ENCODE peak calls at places on chromosomes 6 and 20, in eight cellular contexts. One of them, this sample, is unnamed.

GRCh38 chr6:135182120-135182992 is 1.2 kb downstream of the MYB start:
- DNase-seq in HCT116: no peak
- DNase-seq in GM23338: peak
- DNase-seq in RWPE1: no peak
- DNase-seq in left ventricle myocardium inferior: no peak
- DNase-seq in heart right ventricle: peak
- DNase-seq in CD4-positive, alpha-beta T cell: no peak
- DNase-seq in breast epithelium: no peak
- DNase-seq in this sample: no peak

GRCh38 chr6:40695750-40696415 is 108.7 kb upstream of the LRFN2 start:
- DNase-seq in HCT116: no peak
- DNase-seq in GM23338: no peak
- DNase-seq in RWPE1: no peak
- DNase-seq in left ventricle myocardium inferior: no peak
- DNase-seq in heart right ventricle: no peak
- DNase-seq in CD4-positive, alpha-beta T cell: no peak
- DNase-seq in breast epithelium: peak
- DNase-seq in this sample: no peak

GRCh38 chr6:139591075-139591474 is 216.6 kb upstream of the CITED2 start:
- DNase-seq in HCT116: no peak
- DNase-seq in GM23338: no peak
- DNase-seq in RWPE1: no peak
- DNase-seq in left ventricle myocardium inferior: no peak
- DNase-seq in heart right ventricle: no peak
- DNase-seq in CD4-positive, alpha-beta T cell: no peak
- DNase-seq in breast epithelium: no peak
- DNase-seq in this sample: no peak

GRCh38 chr6:79431469-79431868 is 105.8 kb downstream of the LCA5 start:
- DNase-seq in HCT116: no peak
- DNase-seq in GM23338: peak
- DNase-seq in RWPE1: no peak
- DNase-seq in left ventricle myocardium inferior: no peak
- DNase-seq in heart right ventricle: no peak
- DNase-seq in CD4-positive, alpha-beta T cell: no peak
- DNase-seq in breast epithelium: peak
- DNase-seq in this sample: no peak

GRCh38 chr20:63230800-63231268 is 4.9 kb upstream of the BIRC7 start:
- DNase-seq in HCT116: no peak
- DNase-seq in GM23338: peak
- DNase-seq in RWPE1: no peak
- DNase-seq in left ventricle myocardium inferior: peak
- DNase-seq in heart right ventricle: peak
- DNase-seq in CD4-positive, alpha-beta T cell: no peak
- DNase-seq in breast epithelium: no peak
- DNase-seq in this sample: peak

GRCh38 chr20:13821876-13822275 is 37.0 kb downstream of the NDUFAF5 start:
- DNase-seq in HCT116: no peak
- DNase-seq in GM23338: no peak
- DNase-seq in RWPE1: no peak
- DNase-seq in left ventricle myocardium inferior: no peak
- DNase-seq in heart right ventricle: no peak
- DNase-seq in CD4-positive, alpha-beta T cell: no peak
- DNase-seq in breast epithelium: no peak
- DNase-seq in this sample: no peak

GRCh38 chr20:61949363-61949713 is 116.3 kb downstream of the TAF4 start:
- DNase-seq in HCT116: no peak
- DNase-seq in GM23338: no peak
- DNase-seq in RWPE1: no peak
- DNase-seq in left ventricle myocardium inferior: no peak
- DNase-seq in heart right ventricle: no peak
- DNase-seq in CD4-positive, alpha-beta T cell: no peak
- DNase-seq in breast epithelium: no peak
- DNase-seq in this sample: no peak

GRCh38 chr20:25553819-25554296 is 31.5 kb downstream of the NINL start:
- DNase-seq in HCT116: no peak
- DNase-seq in GM23338: no peak
- DNase-seq in RWPE1: no peak
- DNase-seq in left ventricle myocardium inferior: no peak
- DNase-seq in heart right ventricle: no peak
- DNase-seq in CD4-positive, alpha-beta T cell: no peak
- DNase-seq in breast epithelium: no peak
- DNase-seq in this sample: no peak

GRCh38 chr20:55782861-55783260 is 222.5 kb downstream of the CBLN4 start:
- DNase-seq in HCT116: no peak
- DNase-seq in GM23338: no peak
- DNase-seq in RWPE1: no peak
- DNase-seq in left ventricle myocardium inferior: no peak
- DNase-seq in heart right ventricle: no peak
- DNase-seq in CD4-positive, alpha-beta T cell: no peak
- DNase-seq in breast epithelium: no peak
- DNase-seq in this sample: no peak

GRCh38 chr20:48791014-48791413 is 36.8 kb downstream of the PREX1 start:
- DNase-seq in HCT116: no peak
- DNase-seq in GM23338: no peak
- DNase-seq in RWPE1: no peak
- DNase-seq in left ventricle myocardium inferior: no peak
- DNase-seq in heart right ventricle: no peak
- DNase-seq in CD4-positive, alpha-beta T cell: no peak
- DNase-seq in breast epithelium: no peak
- DNase-seq in this sample: no peak

GRCh38 chr6:22017272-22017671 is 279.6 kb downstream of the PRL start:
- DNase-seq in HCT116: no peak
- DNase-seq in GM23338: no peak
- DNase-seq in RWPE1: no peak
- DNase-seq in left ventricle myocardium inferior: no peak
- DNase-seq in heart right ventricle: no peak
- DNase-seq in CD4-positive, alpha-beta T cell: no peak
- DNase-seq in breast epithelium: no peak
- DNase-seq in this sample: no peak

GRCh38 chr6:168053957-168054471 is 25.0 kb downstream of the FRMD1 start:
- DNase-seq in HCT116: no peak
- DNase-seq in GM23338: no peak
- DNase-seq in RWPE1: no peak
- DNase-seq in left ventricle myocardium inferior: no peak
- DNase-seq in heart right ventricle: no peak
- DNase-seq in CD4-positive, alpha-beta T cell: no peak
- DNase-seq in breast epithelium: no peak
- DNase-seq in this sample: no peak

GRCh38 chr20:12847862-12848261 is 160.9 kb upstream of the SPTLC3 start:
- DNase-seq in HCT116: no peak
- DNase-seq in GM23338: peak
- DNase-seq in RWPE1: peak
- DNase-seq in left ventricle myocardium inferior: no peak
- DNase-seq in heart right ventricle: no peak
- DNase-seq in CD4-positive, alpha-beta T cell: no peak
- DNase-seq in breast epithelium: no peak
- DNase-seq in this sample: no peak

GRCh38 chr6:45297302-45297701 is 30.8 kb upstream of the RUNX2 start:
- DNase-seq in HCT116: no peak
- DNase-seq in GM23338: no peak
- DNase-seq in RWPE1: no peak
- DNase-seq in left ventricle myocardium inferior: no peak
- DNase-seq in heart right ventricle: no peak
- DNase-seq in CD4-positive, alpha-beta T cell: no peak
- DNase-seq in breast epithelium: no peak
- DNase-seq in this sample: no peak

GRCh38 chr6:7047071-7047470 is 60.7 kb upstream of the RREB1 start:
- DNase-seq in HCT116: no peak
- DNase-seq in GM23338: no peak
- DNase-seq in RWPE1: no peak
- DNase-seq in left ventricle myocardium inferior: no peak
- DNase-seq in heart right ventricle: no peak
- DNase-seq in CD4-positive, alpha-beta T cell: no peak
- DNase-seq in breast epithelium: no peak
- DNase-seq in this sample: no peak

GRCh38 chr6:36840471-36841461 is 1.5 kb upstream of the CPNE5 start:
- DNase-seq in HCT116: no peak
- DNase-seq in GM23338: peak
- DNase-seq in RWPE1: no peak
- DNase-seq in left ventricle myocardium inferior: peak
- DNase-seq in heart right ventricle: peak
- DNase-seq in CD4-positive, alpha-beta T cell: no peak
- DNase-seq in breast epithelium: no peak
- DNase-seq in this sample: peak
- H3K27ac ChIP-seq in HCT116: no peak
- H3K27ac ChIP-seq in GM23338: no peak
- H3K27ac ChIP-seq in RWPE1: no peak
- H3K27ac ChIP-seq in left ventricle myocardium inferior: peak
- H3K27ac ChIP-seq in heart right ventricle: peak
- H3K27ac ChIP-seq in CD4-positive, alpha-beta T cell: no peak
- H3K27ac ChIP-seq in breast epithelium: no peak
- H3K27ac ChIP-seq in this sample: peak

DNA sequence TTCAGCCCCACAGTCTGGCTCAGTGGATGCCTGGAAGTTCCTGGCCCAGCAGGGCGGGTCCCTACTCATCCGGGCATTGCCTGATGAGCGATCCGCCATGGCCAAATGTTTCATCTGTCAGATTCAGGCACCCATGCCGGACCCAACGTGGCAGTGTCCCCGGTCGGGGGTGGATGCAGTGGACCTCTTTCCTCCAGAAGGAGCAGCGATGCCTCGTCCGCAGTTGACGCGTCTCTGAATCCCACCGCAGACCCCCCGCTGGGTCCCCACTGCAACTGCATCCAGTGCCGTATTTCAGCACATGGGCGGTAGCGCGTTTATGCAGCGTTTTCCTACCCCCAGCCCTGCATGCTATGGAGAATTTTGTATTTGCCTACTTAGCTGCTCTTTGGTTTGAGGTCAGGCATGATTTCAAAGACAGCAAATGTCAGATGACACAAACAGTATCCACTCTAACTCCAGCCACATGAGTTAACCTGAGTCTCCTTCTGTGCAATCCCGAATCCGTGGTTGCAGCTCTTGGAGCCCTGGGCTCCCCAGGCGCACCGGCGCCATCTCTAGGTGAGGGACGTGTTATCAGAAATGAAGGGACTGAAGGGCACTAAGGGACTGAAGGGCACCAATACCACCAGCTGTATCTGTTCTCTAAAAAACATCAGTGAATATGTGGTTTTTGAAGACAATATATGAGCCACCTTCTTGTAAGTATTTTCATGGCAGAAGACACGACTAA is 72.6 kb upstream of the THBS2 start:
- DNase-seq in HCT116: peak
- DNase-seq in GM23338: peak
- DNase-seq in RWPE1: no peak
- DNase-seq in left ventricle myocardium inferior: no peak
- DNase-seq in heart right ventricle: no peak
- DNase-seq in CD4-positive, alpha-beta T cell: no peak
- DNase-seq in breast epithelium: no peak
- DNase-seq in this sample: peak
- TF ChIP-seq CTCF in HCT116: peak
- TF ChIP-seq CTCF in GM23338: peak
- TF ChIP-seq CTCF in RWPE1: no peak
- TF ChIP-seq CTCF in left ventricle myocardium inferior: peak
- TF ChIP-seq CTCF in heart right ventricle: peak
- TF ChIP-seq CTCF in CD4-positive, alpha-beta T cell: no peak
- TF ChIP-seq CTCF in breast epithelium: no peak
- TF ChIP-seq CTCF in this sample: peak

GRCh38 chr6:709471-710056 is 16.6 kb upstream of the EXOC2 start:
- DNase-seq in HCT116: no peak
- DNase-seq in GM23338: no peak
- DNase-seq in RWPE1: no peak
- DNase-seq in left ventricle myocardium inferior: no peak
- DNase-seq in heart right ventricle: no peak
- DNase-seq in CD4-positive, alpha-beta T cell: no peak
- DNase-seq in breast epithelium: no peak
- DNase-seq in this sample: no peak

GRCh38 chr6:708237-708598 is 15.3 kb upstream of the EXOC2 start:
- DNase-seq in HCT116: no peak
- DNase-seq in GM23338: no peak
- DNase-seq in RWPE1: no peak
- DNase-seq in left ventricle myocardium inferior: no peak
- DNase-seq in heart right ventricle: no peak
- DNase-seq in CD4-positive, alpha-beta T cell: no peak
- DNase-seq in breast epithelium: no peak
- DNase-seq in this sample: no peak

GRCh38 chr6:706819-707381 is 14.0 kb upstream of the EXOC2 start:
- DNase-seq in HCT116: no peak
- DNase-seq in GM23338: no peak
- DNase-seq in RWPE1: no peak
- DNase-seq in left ventricle myocardium inferior: no peak
- DNase-seq in heart right ventricle: no peak
- DNase-seq in CD4-positive, alpha-beta T cell: no peak
- DNase-seq in breast epithelium: no peak
- DNase-seq in this sample: no peak

GRCh38 chr6:706161-706560 is 13.2 kb upstream of the EXOC2 start:
- DNase-seq in HCT116: no peak
- DNase-seq in GM23338: no peak
- DNase-seq in RWPE1: no peak
- DNase-seq in left ventricle myocardium inferior: no peak
- DNase-seq in heart right ventricle: no peak
- DNase-seq in CD4-positive, alpha-beta T cell: no peak
- DNase-seq in breast epithelium: no peak
- DNase-seq in this sample: no peak

GRCh38 chr6:707576-708236 is 14.8 kb upstream of the EXOC2 start:
- DNase-seq in HCT116: no peak
- DNase-seq in GM23338: no peak
- DNase-seq in RWPE1: no peak
- DNase-seq in left ventricle myocardium inferior: no peak
- DNase-seq in heart right ventricle: no peak
- DNase-seq in CD4-positive, alpha-beta T cell: no peak
- DNase-seq in breast epithelium: no peak
- DNase-seq in this sample: no peak
- H3K27ac ChIP-seq in HCT116: no peak
- H3K27ac ChIP-seq in GM23338: peak
- H3K27ac ChIP-seq in RWPE1: no peak
- H3K27ac ChIP-seq in left ventricle myocardium inferior: no peak
- H3K27ac ChIP-seq in heart right ventricle: no peak
- H3K27ac ChIP-seq in CD4-positive, alpha-beta T cell: no peak
- H3K27ac ChIP-seq in breast epithelium: no peak
- H3K27ac ChIP-seq in this sample: no peak

GRCh38 chr6:65248211-65248610 is 458.8 kb downstream of the EYS start:
- DNase-seq in HCT116: no peak
- DNase-seq in GM23338: no peak
- DNase-seq in RWPE1: no peak
- DNase-seq in left ventricle myocardium inferior: no peak
- DNase-seq in heart right ventricle: no peak
- DNase-seq in CD4-positive, alpha-beta T cell: no peak
- DNase-seq in breast epithelium: no peak
- DNase-seq in this sample: no peak
- TF ChIP-seq CTCF in HCT116: no peak
- TF ChIP-seq CTCF in GM23338: no peak
- TF ChIP-seq CTCF in RWPE1: no peak
- TF ChIP-seq CTCF in left ventricle myocardium inferior: no peak
- TF ChIP-seq CTCF in heart right ventricle: no peak
- TF ChIP-seq CTCF in CD4-positive, alpha-beta T cell: no peak
- TF ChIP-seq CTCF in breast epithelium: no peak
- TF ChIP-seq CTCF in this sample: no peak

GRCh38 chr6:55798571-55798970 is 76.8 kb downstream of the BMP5 start:
- DNase-seq in HCT116: no peak
- DNase-seq in GM23338: no peak
- DNase-seq in RWPE1: no peak
- DNase-seq in left ventricle myocardium inferior: no peak
- DNase-seq in heart right ventricle: no peak
- DNase-seq in CD4-positive, alpha-beta T cell: no peak
- DNase-seq in breast epithelium: no peak
- DNase-seq in this sample: no peak
- H3K27ac ChIP-seq in HCT116: no peak
- H3K27ac ChIP-seq in GM23338: no peak
- H3K27ac ChIP-seq in RWPE1: no peak
- H3K27ac ChIP-seq in left ventricle myocardium inferior: no peak
- H3K27ac ChIP-seq in heart right ventricle: no peak
- H3K27ac ChIP-seq in CD4-positive, alpha-beta T cell: no peak
- H3K27ac ChIP-seq in breast epithelium: no peak
- H3K27ac ChIP-seq in this sample: no peak